ENCODE peak calls at places on chromosome 21, in nine cellular contexts. M is GM13976; T is EH; U is type B pancreatic cell; Z is erythroblast; J is HT1080; X is NCI-H774; E is activated CD8-positive, alpha-beta memory T cell treated with anti-CD3 and anti-CD28 coated beads, Interleukin-2, amount 50 U/mL, for 48 hours; O is brain microvascular endothelial cell. P is an unnamed sample.

GRCh38 chr21:39825250-39825649 is 42.0 kb upstream of the PCP4 start:
- DNase-seq in U (no peak), E (no peak), J (no peak), Z (no peak), O (no peak), X (no peak), T (no peak), M (no peak), P (no peak)

GRCh38 chr21:25842925-25843324 is 108.2 kb downstream of the GABPA start:
- DNase-seq in U (no peak), O (no peak), E (no peak), J (no peak), T (no peak), Z (no peak), X (no peak), M (no peak), P (no peak)

GRCh38 chr21:15841856-15842564 is 112.2 kb downstream of the USP25 start:
- DNase-seq in O (peak), M (no peak), Z (no peak), E (no peak), J (peak), X (no peak), U (no peak), T (peak), P (no peak)

GRCh38 chr21:39911286-39911685 is 44.0 kb downstream of the PCP4 start:
- DNase-seq in M (no peak), J (no peak), Z (no peak), U (no peak), E (no peak), O (no peak), X (peak), T (no peak), P (no peak)

GRCh38 chr21:42645211-42646075 is 8.0 kb upstream of the PDE9A start:
- DNase-seq in O (no peak), J (no peak), Z (no peak), M (no peak), E (no peak), T (no peak), X (no peak), U (no peak), P (no peak)

GRCh38 chr21:43712268-43712942 is 6.5 kb upstream of the PDXK start:
- DNase-seq in J (peak), U (no peak), E (no peak), T (peak), X (no peak), Z (no peak), O (no peak), M (no peak), P (peak)

GRCh38 chr21:35475006-35475405 is 425.9 kb upstream of the RUNX1 start:
- DNase-seq in T (peak), Z (no peak), M (no peak), X (no peak), O (peak), E (no peak), U (no peak), J (peak), P (no peak)

GRCh38 chr21:26007911-26008579 is 162.5 kb downstream of the APP start:
- DNase-seq in M (no peak), E (no peak), X (peak), J (no peak), T (peak), U (no peak), O (no peak), Z (no peak), P (no peak)

GRCh38 chr21:29224006-29224405 is 74.7 kb upstream of the BACH1 start:
- DNase-seq in X (no peak), Z (no peak), E (no peak), J (no peak), T (no peak), M (no peak), O (no peak), U (no peak), P (no peak)

GRCh38 chr21:41344146-41344545 is 17.7 kb upstream of the MX2 start:
- DNase-seq in M (peak), J (no peak), X (no peak), E (no peak), T (no peak), O (no peak), U (no peak), Z (no peak), P (no peak)

GRCh38 chr21:42463861-42464515 is 32.0 kb downstream of the RSPH1 start:
- DNase-seq in U (no peak), X (peak), Z (peak), M (no peak), O (peak), J (peak), E (peak), T (peak), P (peak)

GRCh38 chr21:34020934-34021553 is 52.3 kb upstream of the MRPS6 start:
- DNase-seq in U (no peak), E (no peak), X (no peak), O (no peak), Z (no peak), J (no peak), T (no peak), M (no peak), P (no peak)

GRCh38 chr21:14520535-14520934 is 25.6 kb downstream of the SAMSN1 start:
- DNase-seq in M (no peak), U (no peak), E (no peak), T (no peak), Z (peak), X (no peak), J (no peak), O (no peak), P (no peak)

GRCh38 chr21:43866659-43867331 is 1.8 kb downstream of the AGPAT3 start:
- DNase-seq in U (no peak), O (no peak), J (no peak), E (peak), X (no peak), M (peak), T (no peak), Z (peak), P (peak)

GRCh38 chr21:15848632-15849031 is 118.8 kb downstream of the USP25 start:
- DNase-seq in X (no peak), E (no peak), J (peak), M (no peak), U (no peak), T (peak), O (peak), Z (no peak), P (no peak)

GRCh38 chr21:45246535-45247320 is 41.0 kb downstream of the POFUT2 start:
- DNase-seq in T (no peak), U (no peak), J (no peak), Z (no peak), X (no peak), O (no peak), E (peak), M (no peak), P (no peak)

GRCh38 chr21:36478941-36479340 is 981 bp downstream of the CLDN14 start:
- DNase-seq in Z (no peak), O (peak), M (no peak), U (no peak), X (no peak), J (no peak), T (peak), E (no peak), P (no peak)

GRCh38 chr21:35321322-35322200 is 272.5 kb upstream of the RUNX1 start:
- DNase-seq in T (no peak), M (peak), U (no peak), O (no peak), Z (no peak), E (no peak), J (no peak), X (no peak), P (no peak)

GRCh38 chr21:29664615-29665014 is 275.2 kb downstream of the GRIK1 start:
- DNase-seq in O (no peak), J (no peak), M (no peak), T (no peak), Z (no peak), X (no peak), E (no peak), U (no peak), P (no peak)

GRCh38 chr21:42650441-42651421 is 2.7 kb upstream of the PDE9A start:
- DNase-seq in M (no peak), T (no peak), E (no peak), O (no peak), Z (no peak), X (no peak), J (no peak), U (no peak), P (no peak)

GRCh38 chr21:16536661-16537359 is 807.0 kb downstream of the USP25 start:
- DNase-seq in O (no peak), Z (no peak), E (no peak), X (peak), T (no peak), M (no peak), J (peak), U (no peak), P (no peak)

GRCh38 chr21:34630536-34631143 is 15.7 kb upstream of the RCAN1 start:
- DNase-seq in O (peak), T (peak), X (peak), U (no peak), Z (peak), E (peak), M (peak), J (peak), P (no peak)

GRCh38 chr21:45427331-45428271 is 22.6 kb downstream of the COL18A1 start:
- DNase-seq in O (peak), J (peak), Z (no peak), X (no peak), M (no peak), E (no peak), U (no peak), T (peak), P (no peak)

GRCh38 chr21:41482321-41482720 is 25.6 kb downstream of the TMPRSS2 start:
- DNase-seq in O (peak), Z (no peak), T (no peak), U (no peak), E (no peak), J (peak), X (no peak), M (no peak), P (no peak)

GRCh38 chr21:41321211-41321907 is 4.8 kb downstream of the FAM3B start:
- DNase-seq in O (no peak), Z (no peak), E (no peak), X (peak), U (no peak), T (no peak), M (peak), J (no peak), P (no peak)

GRCh38 chr21:42518216-42518615 is 4.6 kb downstream of the SLC37A1 start:
- DNase-seq in E (no peak), Z (no peak), U (no peak), X (no peak), M (no peak), O (peak), T (peak), J (peak), P (no peak)

GRCh38 chr21:34580181-34580700 is 34.7 kb downstream of the RCAN1 start:
- DNase-seq in Z (no peak), U (no peak), E (no peak), O (no peak), J (no peak), T (no peak), X (no peak), M (no peak), P (no peak)

GRCh38 chr21:36910581-36911307 is 55.7 kb downstream of the HLCS start:
- DNase-seq in O (peak), Z (no peak), X (no peak), T (peak), E (peak), M (no peak), U (no peak), J (no peak), P (no peak)

GRCh38 chr21:15820857-15821256 is 91.1 kb downstream of the USP25 start:
- DNase-seq in X (no peak), M (no peak), J (no peak), O (no peak), Z (no peak), T (peak), E (no peak), U (no peak), P (no peak)

GRCh38 chr21:33976082-33976979 is 60.7 kb upstream of the ATP5PO start:
- DNase-seq in M (peak), J (peak), X (no peak), O (peak), T (peak), Z (peak), U (no peak), E (peak), P (no peak)

GRCh38 chr21:27190601-27191000 is 223.7 kb upstream of the ADAMTS5 start:
- DNase-seq in U (no peak), X (no peak), T (peak), O (peak), Z (no peak), E (no peak), J (no peak), M (no peak), P (peak)